ENCODE peak calls at places on chromosomes 7 and 10, in nine cellular contexts. X is GM12865, E is astrocyte of the spinal cord, I is hepatocyte, Q is fibroblast of lung, J is HCT116, C is choroid plexus epithelial cell, R is foreskin fibroblast, Y is adrenal gland. A is an unnamed sample.

GRCh38 chr7:106425017-106425719 is 140.4 kb upstream of the NAMPT start:
- DNase-seq in X (peak), E (peak), I (peak), Q (peak), J (no peak), C (peak), R (peak), Y (peak), A (peak)

GRCh38 chr10:101839421-101840063 is 4.1 kb downstream of the KCNIP2 start:
- DNase-seq in X (peak), E (no peak), I (peak), Q (no peak), J (peak), C (peak), R (peak), Y (no peak), A (no peak)

GRCh38 chr7:126716321-126716720 is 536.4 kb downstream of the GRM8 start:
- DNase-seq in X (no peak), E (no peak), I (no peak), Q (no peak), J (no peak), C (no peak), R (no peak), Y (no peak), A (no peak)

GRCh38 chr7:113128028-113128427 is 9.7 kb upstream of the SMIM30 start:
- DNase-seq in X (no peak), E (peak), I (no peak), Q (no peak), J (no peak), C (no peak), R (peak), Y (no peak), A (no peak)

GRCh38 chr7:31075006-31075405 is 22.9 kb downstream of the ADCYAP1R1 start:
- DNase-seq in X (no peak), E (no peak), I (no peak), Q (no peak), J (no peak), C (no peak), R (no peak), Y (peak), A (no peak)

GRCh38 chr7:2521952-2522591 is 2.5 kb downstream of the LFNG start:
- DNase-seq in X (peak), E (no peak), I (no peak), Q (no peak), J (no peak), C (no peak), R (peak), Y (peak), A (no peak)

GRCh38 chr10:90470971-90471370 is 386.9 kb downstream of the HTR7 start:
- DNase-seq in X (no peak), E (no peak), I (no peak), Q (peak), J (no peak), C (peak), R (no peak), Y (no peak), A (peak)

GRCh38 chr10:5404188-5405041 is at the start of gene TUBAL3:
- DNase-seq in X (no peak), E (no peak), I (no peak), Q (no peak), J (no peak), C (no peak), R (no peak), Y (no peak), A (no peak)

GRCh38 chr7:71559214-71559613 is 427.3 kb downstream of the GALNT17 start:
- DNase-seq in X (no peak), E (no peak), I (no peak), Q (no peak), J (no peak), C (no peak), R (no peak), Y (no peak), A (no peak)

GRCh38 chr10:110793128-110793812 is 78.5 kb upstream of the PDCD4 start:
- DNase-seq in X (no peak), E (no peak), I (no peak), Q (no peak), J (no peak), C (no peak), R (peak), Y (peak), A (no peak)

GRCh38 chr10:61617180-61617579 is 45.5 kb upstream of the CABCOCO1 start:
- DNase-seq in X (no peak), E (no peak), I (no peak), Q (no peak), J (no peak), C (no peak), R (no peak), Y (no peak), A (no peak)

GRCh38 chr7:120993575-120994191 is 5.2 kb downstream of the CPED1 start:
- DNase-seq in X (no peak), E (no peak), I (no peak), Q (no peak), J (no peak), C (peak), R (peak), Y (no peak), A (no peak)

GRCh38 chr10:47016564-47016963 is 105.3 kb downstream of the PTPN20 start:
- DNase-seq in X (no peak), E (no peak), I (no peak), Q (no peak), J (no peak), C (no peak), R (no peak), Y (no peak), A (no peak)

GRCh38 chr7:142868188-142868811 is 13.4 kb downstream of the EPHB6 start:
- DNase-seq in X (no peak), E (no peak), I (no peak), Q (no peak), J (no peak), C (no peak), R (no peak), Y (peak), A (no peak)

GRCh38 chr10:128629111-128630096 is 503.2 kb upstream of the MKI67 start:
- DNase-seq in X (no peak), E (no peak), I (peak), Q (no peak), J (peak), C (no peak), R (no peak), Y (no peak), A (no peak)

GRCh38 chr7:134332892-134333291 is 16.2 kb upstream of the SLC35B4 start:
- DNase-seq in X (no peak), E (no peak), I (no peak), Q (no peak), J (no peak), C (no peak), R (no peak), Y (no peak), A (no peak)

GRCh38 chr7:35380739-35381224 is 126.9 kb upstream of the TBX20 start:
- DNase-seq in X (no peak), E (no peak), I (no peak), Q (no peak), J (no peak), C (peak), R (peak), Y (no peak), A (no peak)

GRCh38 chr10:88185830-88186229 is 322.4 kb downstream of the PTEN start:
- DNase-seq in X (no peak), E (no peak), I (no peak), Q (no peak), J (no peak), C (no peak), R (no peak), Y (no peak), A (no peak)

GRCh38 chr7:13042605-13043236 is 355.3 kb downstream of the ARL4A start:
- DNase-seq in X (no peak), E (peak), I (peak), Q (no peak), J (peak), C (peak), R (peak), Y (no peak), A (no peak)

GRCh38 chr7:92802398-92802797 is 34.0 kb downstream of the CDK6 start:
- DNase-seq in X (no peak), E (no peak), I (no peak), Q (no peak), J (no peak), C (no peak), R (no peak), Y (no peak), A (peak)

GRCh38 chr7:86918245-86918644 is 141.2 kb downstream of the ELAPOR2 start:
- DNase-seq in X (no peak), E (no peak), I (no peak), Q (no peak), J (no peak), C (no peak), R (no peak), Y (no peak), A (no peak)

GRCh38 chr7:98616381-98617050 is 569 bp upstream of the NPTX2 start:
- DNase-seq in X (no peak), E (no peak), I (no peak), Q (no peak), J (no peak), C (no peak), R (no peak), Y (peak), A (no peak)

GRCh38 chr7:158473238-158473637 is 114.4 kb downstream of the PTPRN2 start:
- DNase-seq in X (no peak), E (no peak), I (no peak), Q (peak), J (no peak), C (peak), R (no peak), Y (no peak), A (no peak)

GRCh38 chr7:32059289-32060045 is 10.7 kb downstream of the PDE1C start:
- DNase-seq in X (no peak), E (peak), I (peak), Q (peak), J (no peak), C (peak), R (peak), Y (no peak), A (no peak)

GRCh38 chr10:27319752-27320561 is 79.4 kb upstream of the ACBD5 start:
- DNase-seq in X (peak), E (peak), I (peak), Q (peak), J (no peak), C (peak), R (peak), Y (peak), A (no peak)

GRCh38 chr10:62413652-62414051 is 39.5 kb downstream of the ZNF365 start:
- DNase-seq in X (no peak), E (no peak), I (no peak), Q (no peak), J (no peak), C (no peak), R (no peak), Y (no peak), A (no peak)

GRCh38 chr10:11285171-11285570 is 267.5 kb downstream of the CELF2 start:
- DNase-seq in X (no peak), E (no peak), I (peak), Q (no peak), J (no peak), C (peak), R (peak), Y (peak), A (no peak)

GRCh38 chr7:156503195-156503594 is 137.4 kb upstream of the RNF32 start:
- DNase-seq in X (no peak), E (no peak), I (no peak), Q (peak), J (no peak), C (peak), R (no peak), Y (no peak), A (no peak)

GRCh38 chr10:8116926-8117493 is 62.5 kb downstream of the GATA3 start:
- DNase-seq in X (no peak), E (no peak), I (no peak), Q (no peak), J (no peak), C (no peak), R (no peak), Y (peak), A (no peak)

GRCh38 chr7:116687801-116688201 is 15.8 kb downstream of the MET start:
- DNase-seq in X (no peak), E (peak), I (peak), Q (peak), J (peak), C (peak), R (peak), Y (no peak), A (no peak)

GRCh38 chr7:102874166-102874829 is 38.5 kb upstream of the LRRC17 start:
- DNase-seq in X (peak), E (peak), I (peak), Q (peak), J (peak), C (peak), R (peak), Y (no peak), A (no peak)

GRCh38 chr10:14009315-14010082 is 321.2 kb downstream of the FRMD4A start:
- DNase-seq in X (peak), E (peak), I (peak), Q (peak), J (no peak), C (peak), R (peak), Y (no peak), A (no peak)

GRCh38 chr7:22732556-22733126 is 5.6 kb downstream of the IL6 start:
- DNase-seq in X (peak), E (peak), I (no peak), Q (peak), J (peak), C (peak), R (no peak), Y (no peak), A (peak)

GRCh38 chr7:116347151-116347832 is 137.0 kb downstream of the TES start:
- DNase-seq in X (no peak), E (no peak), I (no peak), Q (no peak), J (no peak), C (no peak), R (no peak), Y (no peak), A (no peak)

GRCh38 chr7:40733111-40733510 is 598.3 kb downstream of the SUGCT start:
- DNase-seq in X (no peak), E (no peak), I (no peak), Q (no peak), J (no peak), C (no peak), R (no peak), Y (peak), A (no peak)

GRCh38 chr7:9264395-9264794 is 831.0 kb downstream of the NXPH1 start:
- DNase-seq in X (no peak), E (no peak), I (no peak), Q (no peak), J (no peak), C (no peak), R (no peak), Y (no peak), A (peak)

GRCh38 chr10:110609592-110609991 is 34.5 kb upstream of the RBM20 start:
- DNase-seq in X (no peak), E (no peak), I (no peak), Q (no peak), J (peak), C (no peak), R (peak), Y (no peak), A (no peak)

GRCh38 chr10:43124094-43124521 is 14.1 kb upstream of the CSGALNACT2 start:
- DNase-seq in X (no peak), E (no peak), I (no peak), Q (no peak), J (no peak), C (no peak), R (no peak), Y (peak), A (no peak)

GRCh38 chr7:112005205-112005604 is 201.0 kb downstream of the DOCK4 start:
- DNase-seq in X (no peak), E (no peak), I (no peak), Q (peak), J (no peak), C (no peak), R (no peak), Y (no peak), A (no peak)

DNA sequence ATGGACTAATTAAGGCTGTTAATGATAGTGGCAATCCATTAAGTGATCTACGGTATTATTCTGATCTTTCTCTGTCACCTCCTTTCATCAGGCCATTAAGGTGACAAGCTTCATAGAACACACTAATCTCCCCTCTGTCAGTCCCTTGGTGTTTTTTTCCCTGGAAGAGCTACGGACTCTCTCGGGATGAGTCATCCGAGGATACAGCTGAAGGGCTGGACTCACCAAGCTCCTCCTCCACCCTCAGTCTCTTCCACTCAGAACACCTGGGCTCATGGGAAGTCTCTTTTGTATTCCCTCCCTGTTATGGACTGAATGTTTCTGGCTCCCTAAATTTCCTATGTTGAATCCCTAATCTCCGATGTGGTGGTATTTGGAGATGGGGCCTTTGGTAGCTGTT is 69.8 kb upstream of the PLXNA4 start:
- DNase-seq in X (no peak), E (no peak), I (no peak), Q (no peak), J (no peak), C (no peak), R (no peak), Y (no peak), A (no peak)
- TF ChIP-seq CTCF in X (no peak), E (no peak), I (no peak), Q (no peak), J (no peak), C (no peak), R (no peak), Y (no peak), A (no peak)

DNA sequence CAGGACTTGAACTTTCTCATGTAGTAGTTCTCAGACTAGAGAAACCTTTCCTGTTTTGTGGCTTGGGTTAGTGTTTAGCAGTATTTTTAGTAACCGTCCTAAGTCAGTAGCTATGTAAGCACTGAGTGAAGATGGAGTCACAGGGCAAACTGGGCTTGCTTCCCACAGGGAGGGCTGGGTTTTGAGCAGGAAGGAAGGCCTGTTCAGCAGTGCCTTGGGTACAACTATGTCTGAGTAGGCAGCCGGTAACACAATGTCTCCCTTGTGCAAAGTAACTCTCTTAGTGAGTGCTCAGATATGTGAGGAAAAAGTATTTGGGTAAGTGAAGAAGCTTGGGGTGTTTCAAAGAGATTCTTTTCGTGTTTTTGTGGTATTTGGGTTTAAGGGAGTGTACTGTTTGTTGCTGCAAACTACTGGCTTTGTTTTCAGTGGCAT is 96.4 kb downstream of the CCSER2 start:
- DNase-seq in X (no peak), E (peak), I (peak), Q (peak), J (peak), C (peak), R (peak), Y (peak), A (peak)
- H3K4me3 ChIP-seq in X (no peak), E (peak), I (no peak), Q (peak), J (no peak), C (peak), R (peak), Y (peak), A (peak)

GRCh38 chr10:32418572-32418971 is 27.4 kb upstream of the CCDC7 start:
- DNase-seq in X (no peak), E (no peak), I (no peak), Q (no peak), J (no peak), C (no peak), R (no peak), Y (no peak), A (no peak)
- TF ChIP-seq CTCF in X (no peak), E (no peak), I (no peak), Q (no peak), J (no peak), C (no peak), R (no peak), Y (no peak), A (no peak)

DNA sequence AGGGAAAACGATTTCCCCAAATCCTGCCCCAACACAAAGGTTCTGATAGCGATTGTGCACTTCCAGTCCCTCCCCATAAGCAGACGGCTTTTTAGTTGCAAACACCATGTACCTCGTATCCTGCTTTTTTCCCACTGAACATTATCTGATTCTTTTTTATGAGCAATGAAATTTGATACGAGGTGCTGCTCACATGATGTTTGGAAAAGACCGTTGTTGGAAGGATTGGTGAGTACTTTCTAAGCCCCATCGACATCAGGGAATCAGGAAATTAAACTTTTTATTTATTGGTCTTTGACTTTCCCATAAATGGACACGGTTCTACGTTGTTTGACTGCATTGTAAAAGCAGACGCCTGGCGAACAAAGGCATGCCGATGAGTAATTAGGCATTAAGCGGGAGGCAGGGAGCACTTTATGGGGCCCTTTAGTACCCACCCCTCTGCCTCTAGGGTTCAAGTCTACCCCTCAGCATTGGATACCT is 49.4 kb downstream of the TEX36 start:
- DNase-seq in X (no peak), E (peak), I (no peak), Q (no peak), J (peak), C (no peak), R (peak), Y (no peak), A (peak)
- H3K4me3 ChIP-seq in X (no peak), E (no peak), I (no peak), Q (no peak), J (peak), C (no peak), R (no peak), Y (no peak), A (peak)

GRCh38 chr7:65371468-65371867 is 2.2 kb upstream of the ZNF92 start:
- DNase-seq in X (no peak), E (no peak), I (peak), Q (no peak), J (no peak), C (no peak), R (peak), Y (peak), A (no peak)

GRCh38 chr7:65379318-65379717 is 5.7 kb downstream of the ZNF92 start:
- DNase-seq in X (no peak), E (no peak), I (no peak), Q (no peak), J (no peak), C (peak), R (no peak), Y (no peak), A (no peak)

GRCh38 chr7:65369843-65370242 is 3.8 kb upstream of the ZNF92 start:
- DNase-seq in X (no peak), E (no peak), I (no peak), Q (no peak), J (no peak), C (no peak), R (no peak), Y (no peak), A (no peak)

GRCh38 chr7:65373608-65374351 is at the start of gene ZNF92:
- DNase-seq in X (peak), E (peak), I (peak), Q (peak), J (peak), C (peak), R (peak), Y (peak), A (peak)
- TF ChIP-seq CTCF in X (no peak), E (no peak), I (no peak), Q (no peak), J (no peak), C (no peak), R (no peak), Y (no peak), A (no peak)

GRCh38 chr7:100128602-100128963 is 1.8 kb downstream of the MBLAC1 start:
- DNase-seq in X (no peak), E (no peak), I (no peak), Q (no peak), J (no peak), C (no peak), R (no peak), Y (no peak), A (no peak)
- H3K4me3 ChIP-seq in X (no peak), E (no peak), I (no peak), Q (no peak), J (no peak), C (no peak), R (no peak), Y (no peak), A (peak)

GRCh38 chr7:65974191-65974801 is 7.7 kb downstream of the GUSB start:
- DNase-seq in X (no peak), E (no peak), I (no peak), Q (no peak), J (no peak), C (no peak), R (no peak), Y (peak), A (no peak)
- TF ChIP-seq CTCF in X (no peak), E (no peak), I (no peak), Q (no peak), J (no peak), C (no peak), R (no peak), Y (no peak), A (no peak)